ENCODE peak calls at places on chromosomes 5 and 9, in ten cellular contexts. One of them, this sample, is unnamed.

GRCh38 chr5:16544607-16545374 is 72.0 kb downstream of the RETREG1 start:
- DNase-seq in neural crest cell: no peak
- DNase-seq in Peyer's patch: no peak
- DNase-seq in AG04450: no peak
- DNase-seq in memory B cell: no peak
- DNase-seq in cardiac fibroblast: no peak
- DNase-seq in stimulated activated CD8-positive, alpha-beta memory T cell treated with anti-CD3 and anti-CD28 coated beads, Interleukin-7, amount 100 ng/mL, for 24 hours: no peak
- DNase-seq in ELR: no peak
- DNase-seq in ureter: no peak
- DNase-seq in CD4-positive, alpha-beta T cell: no peak
- DNase-seq in this sample: no peak

GRCh38 chr9:126119731-126120130 is 206.9 kb upstream of the MVB12B start:
- DNase-seq in neural crest cell: no peak
- DNase-seq in ureter: peak; percentile 36
- DNase-seq in CD4-positive, alpha-beta T cell: no peak
- DNase-seq in ELR: no peak
- DNase-seq in cardiac fibroblast: no peak
- DNase-seq in Peyer's patch: no peak
- DNase-seq in memory B cell: no peak
- DNase-seq in stimulated activated CD8-positive, alpha-beta memory T cell treated with anti-CD3 and anti-CD28 coated beads, Interleukin-7, amount 100 ng/mL, for 24 hours: no peak
- DNase-seq in AG04450: no peak
- DNase-seq in this sample: no peak

GRCh38 chr5:16160706-16161105 is 18.9 kb downstream of the MARCHF11 start:
- DNase-seq in cardiac fibroblast: peak; percentile 78
- DNase-seq in stimulated activated CD8-positive, alpha-beta memory T cell treated with anti-CD3 and anti-CD28 coated beads, Interleukin-7, amount 100 ng/mL, for 24 hours: no peak
- DNase-seq in neural crest cell: peak; percentile 18
- DNase-seq in Peyer's patch: no peak
- DNase-seq in ureter: no peak
- DNase-seq in ELR: peak; percentile 74
- DNase-seq in AG04450: peak; percentile 10
- DNase-seq in memory B cell: no peak
- DNase-seq in CD4-positive, alpha-beta T cell: no peak
- DNase-seq in this sample: no peak

GRCh38 chr5:163596536-163596935 is 91.1 kb downstream of the MAT2B start:
- DNase-seq in memory B cell: no peak
- DNase-seq in CD4-positive, alpha-beta T cell: no peak
- DNase-seq in ELR: no peak
- DNase-seq in stimulated activated CD8-positive, alpha-beta memory T cell treated with anti-CD3 and anti-CD28 coated beads, Interleukin-7, amount 100 ng/mL, for 24 hours: no peak
- DNase-seq in Peyer's patch: no peak
- DNase-seq in neural crest cell: no peak
- DNase-seq in AG04450: no peak
- DNase-seq in ureter: no peak
- DNase-seq in cardiac fibroblast: no peak
- DNase-seq in this sample: no peak

GRCh38 chr5:170327168-170327567 is 29.6 kb upstream of the LCP2 start:
- DNase-seq in CD4-positive, alpha-beta T cell: no peak
- DNase-seq in ureter: no peak
- DNase-seq in cardiac fibroblast: no peak
- DNase-seq in memory B cell: no peak
- DNase-seq in stimulated activated CD8-positive, alpha-beta memory T cell treated with anti-CD3 and anti-CD28 coated beads, Interleukin-7, amount 100 ng/mL, for 24 hours: no peak
- DNase-seq in Peyer's patch: no peak
- DNase-seq in AG04450: no peak
- DNase-seq in neural crest cell: no peak
- DNase-seq in ELR: no peak
- DNase-seq in this sample: no peak

GRCh38 chr5:9283473-9283872 is 262.4 kb downstream of the SEMA5A start:
- DNase-seq in neural crest cell: no peak
- DNase-seq in cardiac fibroblast: no peak
- DNase-seq in AG04450: no peak
- DNase-seq in CD4-positive, alpha-beta T cell: no peak
- DNase-seq in memory B cell: no peak
- DNase-seq in ELR: no peak
- DNase-seq in stimulated activated CD8-positive, alpha-beta memory T cell treated with anti-CD3 and anti-CD28 coated beads, Interleukin-7, amount 100 ng/mL, for 24 hours: no peak
- DNase-seq in ureter: no peak
- DNase-seq in Peyer's patch: no peak
- DNase-seq in this sample: no peak

GRCh38 chr5:25862276-25862675 is 1176.1 kb downstream of the CDH9 start:
- DNase-seq in neural crest cell: no peak
- DNase-seq in cardiac fibroblast: no peak
- DNase-seq in stimulated activated CD8-positive, alpha-beta memory T cell treated with anti-CD3 and anti-CD28 coated beads, Interleukin-7, amount 100 ng/mL, for 24 hours: no peak
- DNase-seq in Peyer's patch: no peak
- DNase-seq in ELR: no peak
- DNase-seq in CD4-positive, alpha-beta T cell: no peak
- DNase-seq in ureter: no peak
- DNase-seq in memory B cell: no peak
- DNase-seq in AG04450: no peak
- DNase-seq in this sample: no peak

GRCh38 chr9:131113655-131114563 is 11.5 kb upstream of the NUP214 start:
- DNase-seq in Peyer's patch: no peak
- DNase-seq in neural crest cell: no peak
- DNase-seq in CD4-positive, alpha-beta T cell: no peak
- DNase-seq in cardiac fibroblast: no peak
- DNase-seq in ELR: no peak
- DNase-seq in stimulated activated CD8-positive, alpha-beta memory T cell treated with anti-CD3 and anti-CD28 coated beads, Interleukin-7, amount 100 ng/mL, for 24 hours: no peak
- DNase-seq in memory B cell: no peak
- DNase-seq in AG04450: no peak
- DNase-seq in ureter: no peak
- DNase-seq in this sample: no peak

GRCh38 chr5:99694884-99695283 is 766.1 kb upstream of the CHD1 start:
- DNase-seq in cardiac fibroblast: no peak
- DNase-seq in ureter: no peak
- DNase-seq in memory B cell: no peak
- DNase-seq in Peyer's patch: no peak
- DNase-seq in AG04450: no peak
- DNase-seq in stimulated activated CD8-positive, alpha-beta memory T cell treated with anti-CD3 and anti-CD28 coated beads, Interleukin-7, amount 100 ng/mL, for 24 hours: no peak
- DNase-seq in ELR: no peak
- DNase-seq in neural crest cell: no peak
- DNase-seq in CD4-positive, alpha-beta T cell: no peak
- DNase-seq in this sample: no peak

GRCh38 chr5:167578977-167579700 is 712.3 kb upstream of the WWC1 start:
- DNase-seq in Peyer's patch: no peak
- DNase-seq in CD4-positive, alpha-beta T cell: no peak
- DNase-seq in AG04450: no peak
- DNase-seq in stimulated activated CD8-positive, alpha-beta memory T cell treated with anti-CD3 and anti-CD28 coated beads, Interleukin-7, amount 100 ng/mL, for 24 hours: no peak
- DNase-seq in cardiac fibroblast: peak; percentile 47
- DNase-seq in memory B cell: no peak
- DNase-seq in ureter: no peak
- DNase-seq in ELR: no peak
- DNase-seq in neural crest cell: no peak
- DNase-seq in this sample: no peak

GRCh38 chr5:417765-418559 is 25.0 kb upstream of the EXOC3 start:
- DNase-seq in cardiac fibroblast: no peak
- DNase-seq in Peyer's patch: no peak
- DNase-seq in ELR: no peak
- DNase-seq in stimulated activated CD8-positive, alpha-beta memory T cell treated with anti-CD3 and anti-CD28 coated beads, Interleukin-7, amount 100 ng/mL, for 24 hours: no peak
- DNase-seq in neural crest cell: no peak
- DNase-seq in CD4-positive, alpha-beta T cell: no peak
- DNase-seq in ureter: no peak
- DNase-seq in AG04450: no peak
- DNase-seq in memory B cell: no peak
- DNase-seq in this sample: no peak

GRCh38 chr5:39138892-39139291 is 64.7 kb upstream of the RICTOR start:
- DNase-seq in memory B cell: no peak
- DNase-seq in ureter: no peak
- DNase-seq in Peyer's patch: no peak
- DNase-seq in AG04450: peak; percentile 3
- DNase-seq in cardiac fibroblast: peak; percentile 64
- DNase-seq in CD4-positive, alpha-beta T cell: no peak
- DNase-seq in neural crest cell: no peak
- DNase-seq in ELR: peak; percentile 96
- DNase-seq in stimulated activated CD8-positive, alpha-beta memory T cell treated with anti-CD3 and anti-CD28 coated beads, Interleukin-7, amount 100 ng/mL, for 24 hours: no peak
- DNase-seq in this sample: no peak

GRCh38 chr9:14423816-14424261 is 109.9 kb upstream of the NFIB start:
- DNase-seq in CD4-positive, alpha-beta T cell: no peak
- DNase-seq in memory B cell: no peak
- DNase-seq in stimulated activated CD8-positive, alpha-beta memory T cell treated with anti-CD3 and anti-CD28 coated beads, Interleukin-7, amount 100 ng/mL, for 24 hours: no peak
- DNase-seq in neural crest cell: no peak
- DNase-seq in ELR: peak; percentile 67
- DNase-seq in AG04450: peak; percentile 38
- DNase-seq in Peyer's patch: no peak
- DNase-seq in cardiac fibroblast: peak; percentile 89
- DNase-seq in ureter: no peak
- DNase-seq in this sample: no peak

GRCh38 chr5:45062044-45062443 is 253.3 kb downstream of the MRPS30 start:
- DNase-seq in memory B cell: no peak
- DNase-seq in Peyer's patch: no peak
- DNase-seq in stimulated activated CD8-positive, alpha-beta memory T cell treated with anti-CD3 and anti-CD28 coated beads, Interleukin-7, amount 100 ng/mL, for 24 hours: no peak
- DNase-seq in cardiac fibroblast: no peak
- DNase-seq in ureter: no peak
- DNase-seq in neural crest cell: no peak
- DNase-seq in ELR: no peak
- DNase-seq in CD4-positive, alpha-beta T cell: no peak
- DNase-seq in AG04450: no peak
- DNase-seq in this sample: no peak

GRCh38 chr5:107670927-107671741 is at the start of gene EFNA5:
- DNase-seq in cardiac fibroblast: peak; percentile 55
- DNase-seq in AG04450: no peak
- DNase-seq in ELR: peak; percentile 65
- DNase-seq in memory B cell: no peak
- DNase-seq in neural crest cell: peak; percentile 35
- DNase-seq in Peyer's patch: peak; percentile 54
- DNase-seq in CD4-positive, alpha-beta T cell: no peak
- DNase-seq in ureter: peak; percentile 59
- DNase-seq in stimulated activated CD8-positive, alpha-beta memory T cell treated with anti-CD3 and anti-CD28 coated beads, Interleukin-7, amount 100 ng/mL, for 24 hours: no peak
- DNase-seq in this sample: peak; percentile 36

GRCh38 chr5:97115932-97116331 is 26.5 kb downstream of the LIX1 start:
- DNase-seq in CD4-positive, alpha-beta T cell: no peak
- DNase-seq in Peyer's patch: no peak
- DNase-seq in ELR: no peak
- DNase-seq in stimulated activated CD8-positive, alpha-beta memory T cell treated with anti-CD3 and anti-CD28 coated beads, Interleukin-7, amount 100 ng/mL, for 24 hours: no peak
- DNase-seq in cardiac fibroblast: peak; percentile 42
- DNase-seq in memory B cell: no peak
- DNase-seq in AG04450: no peak
- DNase-seq in neural crest cell: no peak
- DNase-seq in ureter: no peak
- DNase-seq in this sample: no peak

GRCh38 chr5:143435207-143435657 is 31.7 kb upstream of the NR3C1 start:
- DNase-seq in stimulated activated CD8-positive, alpha-beta memory T cell treated with anti-CD3 and anti-CD28 coated beads, Interleukin-7, amount 100 ng/mL, for 24 hours: no peak
- DNase-seq in ureter: no peak
- DNase-seq in AG04450: no peak
- DNase-seq in neural crest cell: no peak
- DNase-seq in CD4-positive, alpha-beta T cell: peak; percentile 29
- DNase-seq in ELR: no peak
- DNase-seq in memory B cell: peak; percentile 73
- DNase-seq in cardiac fibroblast: peak; percentile 20
- DNase-seq in Peyer's patch: no peak
- DNase-seq in this sample: peak; percentile 26

GRCh38 chr5:126875303-126875785 is 98.4 kb downstream of the LMNB1 start:
- DNase-seq in ureter: no peak
- DNase-seq in cardiac fibroblast: no peak
- DNase-seq in AG04450: no peak
- DNase-seq in Peyer's patch: no peak
- DNase-seq in stimulated activated CD8-positive, alpha-beta memory T cell treated with anti-CD3 and anti-CD28 coated beads, Interleukin-7, amount 100 ng/mL, for 24 hours: no peak
- DNase-seq in neural crest cell: no peak
- DNase-seq in memory B cell: no peak
- DNase-seq in CD4-positive, alpha-beta T cell: no peak
- DNase-seq in ELR: no peak
- DNase-seq in this sample: no peak

GRCh38 chr9:15592317-15592716 is 39.5 kb downstream of the CCDC171 start:
- DNase-seq in CD4-positive, alpha-beta T cell: no peak
- DNase-seq in ELR: no peak
- DNase-seq in ureter: no peak
- DNase-seq in neural crest cell: no peak
- DNase-seq in AG04450: no peak
- DNase-seq in cardiac fibroblast: no peak
- DNase-seq in memory B cell: no peak
- DNase-seq in stimulated activated CD8-positive, alpha-beta memory T cell treated with anti-CD3 and anti-CD28 coated beads, Interleukin-7, amount 100 ng/mL, for 24 hours: no peak
- DNase-seq in Peyer's patch: no peak
- DNase-seq in this sample: no peak

GRCh38 chr9:75039804-75040203 is 11.7 kb upstream of the CARNMT1 start:
- DNase-seq in memory B cell: no peak
- DNase-seq in ELR: no peak
- DNase-seq in AG04450: no peak
- DNase-seq in CD4-positive, alpha-beta T cell: no peak
- DNase-seq in cardiac fibroblast: no peak
- DNase-seq in stimulated activated CD8-positive, alpha-beta memory T cell treated with anti-CD3 and anti-CD28 coated beads, Interleukin-7, amount 100 ng/mL, for 24 hours: no peak
- DNase-seq in ureter: no peak
- DNase-seq in neural crest cell: no peak
- DNase-seq in Peyer's patch: no peak
- DNase-seq in this sample: no peak

GRCh38 chr9:93111371-93112115 is 15.5 kb downstream of the CARD19 start:
- DNase-seq in AG04450: no peak
- DNase-seq in CD4-positive, alpha-beta T cell: no peak
- DNase-seq in Peyer's patch: peak; percentile 41
- DNase-seq in cardiac fibroblast: no peak
- DNase-seq in memory B cell: no peak
- DNase-seq in stimulated activated CD8-positive, alpha-beta memory T cell treated with anti-CD3 and anti-CD28 coated beads, Interleukin-7, amount 100 ng/mL, for 24 hours: no peak
- DNase-seq in neural crest cell: no peak
- DNase-seq in ureter: peak; percentile 32
- DNase-seq in ELR: peak; percentile 98
- DNase-seq in this sample: no peak

GRCh38 chr5:159262472-159262858 is 625 bp upstream of the UBLCP1 start:
- DNase-seq in ureter: no peak
- DNase-seq in AG04450: no peak
- DNase-seq in CD4-positive, alpha-beta T cell: no peak
- DNase-seq in cardiac fibroblast: peak; percentile 27
- DNase-seq in stimulated activated CD8-positive, alpha-beta memory T cell treated with anti-CD3 and anti-CD28 coated beads, Interleukin-7, amount 100 ng/mL, for 24 hours: no peak
- DNase-seq in neural crest cell: no peak
- DNase-seq in memory B cell: no peak
- DNase-seq in ELR: peak; percentile 70
- DNase-seq in Peyer's patch: no peak
- DNase-seq in this sample: no peak

GRCh38 chr5:10594591-10595210 is 30.8 kb downstream of the ANKRD33B start:
- DNase-seq in memory B cell: no peak
- DNase-seq in Peyer's patch: no peak
- DNase-seq in ELR: peak; percentile 79
- DNase-seq in AG04450: no peak
- DNase-seq in CD4-positive, alpha-beta T cell: no peak
- DNase-seq in cardiac fibroblast: peak; percentile 41
- DNase-seq in neural crest cell: no peak
- DNase-seq in ureter: peak; percentile 22
- DNase-seq in stimulated activated CD8-positive, alpha-beta memory T cell treated with anti-CD3 and anti-CD28 coated beads, Interleukin-7, amount 100 ng/mL, for 24 hours: no peak
- DNase-seq in this sample: no peak

GRCh38 chr5:82329393-82329792 is 51.2 kb upstream of the RPS23 start:
- DNase-seq in stimulated activated CD8-positive, alpha-beta memory T cell treated with anti-CD3 and anti-CD28 coated beads, Interleukin-7, amount 100 ng/mL, for 24 hours: no peak
- DNase-seq in memory B cell: no peak
- DNase-seq in ureter: no peak
- DNase-seq in Peyer's patch: no peak
- DNase-seq in AG04450: no peak
- DNase-seq in ELR: no peak
- DNase-seq in CD4-positive, alpha-beta T cell: no peak
- DNase-seq in cardiac fibroblast: no peak
- DNase-seq in neural crest cell: no peak
- DNase-seq in this sample: no peak

GRCh38 chr5:17316973-17317459 is 99.6 kb downstream of the BASP1 start:
- DNase-seq in Peyer's patch: no peak
- DNase-seq in ELR: no peak
- DNase-seq in AG04450: no peak
- DNase-seq in CD4-positive, alpha-beta T cell: no peak
- DNase-seq in stimulated activated CD8-positive, alpha-beta memory T cell treated with anti-CD3 and anti-CD28 coated beads, Interleukin-7, amount 100 ng/mL, for 24 hours: no peak
- DNase-seq in neural crest cell: no peak
- DNase-seq in memory B cell: peak; percentile 14
- DNase-seq in ureter: no peak
- DNase-seq in cardiac fibroblast: peak; percentile 17
- DNase-seq in this sample: no peak

GRCh38 chr9:136352682-136353081 is 10.9 kb downstream of the DNLZ start:
- DNase-seq in Peyer's patch: no peak
- DNase-seq in stimulated activated CD8-positive, alpha-beta memory T cell treated with anti-CD3 and anti-CD28 coated beads, Interleukin-7, amount 100 ng/mL, for 24 hours: no peak
- DNase-seq in cardiac fibroblast: no peak
- DNase-seq in ELR: no peak
- DNase-seq in ureter: no peak
- DNase-seq in AG04450: no peak
- DNase-seq in memory B cell: no peak
- DNase-seq in CD4-positive, alpha-beta T cell: no peak
- DNase-seq in neural crest cell: no peak
- DNase-seq in this sample: no peak

GRCh38 chr5:36576721-36577120 is 29.7 kb upstream of the SLC1A3 start:
- DNase-seq in cardiac fibroblast: no peak
- DNase-seq in Peyer's patch: no peak
- DNase-seq in memory B cell: no peak
- DNase-seq in AG04450: no peak
- DNase-seq in ureter: no peak
- DNase-seq in neural crest cell: no peak
- DNase-seq in CD4-positive, alpha-beta T cell: no peak
- DNase-seq in stimulated activated CD8-positive, alpha-beta memory T cell treated with anti-CD3 and anti-CD28 coated beads, Interleukin-7, amount 100 ng/mL, for 24 hours: no peak
- DNase-seq in ELR: no peak
- DNase-seq in this sample: no peak

GRCh38 chr9:127531676-127532075 is 80.4 kb downstream of the LRSAM1 start:
- DNase-seq in Peyer's patch: no peak
- DNase-seq in ureter: no peak
- DNase-seq in cardiac fibroblast: no peak
- DNase-seq in neural crest cell: no peak
- DNase-seq in ELR: no peak
- DNase-seq in memory B cell: no peak
- DNase-seq in CD4-positive, alpha-beta T cell: no peak
- DNase-seq in AG04450: no peak
- DNase-seq in stimulated activated CD8-positive, alpha-beta memory T cell treated with anti-CD3 and anti-CD28 coated beads, Interleukin-7, amount 100 ng/mL, for 24 hours: no peak
- DNase-seq in this sample: no peak